ENCODE peak calls at places on chromosome 14, in eight cellular contexts. P is RWPE2; I is NCI-H2107; S is activated CD4-positive, alpha-beta T cell treated with anti-CD3 and anti-CD28 coated beads, Interleukin-2, amount 50 U/mL, for 4 hours; M is choroid plexus epithelial cell; U is HT1080; Q is RWPE1; R is stimulated activated CD8-positive, alpha-beta memory T cell treated with anti-CD3 and anti-CD28 coated beads, Interleukin-4, amount 100 ng/mL, for 48 hours. E is an unnamed sample.

GRCh38 chr14:72514660-72515025 is 379.3 kb downstream of the DPF3 start:
- DNase-seq in P (no peak), I (no peak), S (no peak), M (no peak), U (no peak), Q (no peak), R (no peak), E (no peak)

GRCh38 chr14:99350751-99351150 is 78.8 kb upstream of the BCL11B start:
- DNase-seq in P (peak), I (no peak), S (no peak), M (no peak), U (no peak), Q (no peak), R (no peak), E (peak)

GRCh38 chr14:99879401-99880295 is 86.4 kb downstream of the EML1 start:
- DNase-seq in P (no peak), I (no peak), S (no peak), M (peak), U (peak), Q (peak), R (no peak), E (no peak)

GRCh38 chr14:24481622-24482324 is 26.3 kb downstream of the CMA1 start:
- DNase-seq in P (no peak), I (no peak), S (peak), M (peak), U (peak), Q (peak), R (peak), E (peak)

GRCh38 chr14:96088131-96088880 is 49.1 kb downstream of the C14orf132 start:
- DNase-seq in P (peak), I (no peak), S (no peak), M (no peak), U (no peak), Q (no peak), R (no peak), E (peak)

GRCh38 chr14:95875831-95876768 is 532 bp upstream of the TUNAR start:
- DNase-seq in P (no peak), I (peak), S (no peak), M (no peak), U (no peak), Q (no peak), R (no peak), E (no peak)

GRCh38 chr14:32571995-32572866 is 243.1 kb downstream of the AKAP6 start:
- DNase-seq in P (no peak), I (no peak), S (no peak), M (no peak), U (no peak), Q (no peak), R (no peak), E (no peak)

GRCh38 chr14:23562822-23563472 is 4.6 kb downstream of the AP1G2 start:
- DNase-seq in P (no peak), I (peak), S (peak), M (peak), U (peak), Q (peak), R (peak), E (peak)

GRCh38 chr14:50045039-50045711 is 71.2 kb downstream of the VCPKMT start:
- DNase-seq in P (no peak), I (no peak), S (peak), M (peak), U (peak), Q (no peak), R (peak), E (peak)

E was measured in activated effector memory CD4-positive, alpha-beta T cell treated with anti-CD3 and anti-CD28 coated beads, Interleukin-2, amount 50 U/mL, for 16 hours.